ENCODE peak calls at places on chromosome X, in eight cellular contexts. K, O, W, R, H, U, X and J are unnamed samples.

GRCh38 chrX:140764401-140764919 is 54.9 kb downstream of the LINC00632 start:
- DNase-seq in K (no peak), O (no peak), W (peak; percentile 44), R (peak; percentile 50), H (peak; percentile 23), U (peak; percentile 67), X (no peak), J (peak; percentile 9)

GRCh38 chrX:71292669-71293379 is 8.7 kb upstream of the ITGB1BP2 start:
- DNase-seq in K (no peak), O (no peak), W (no peak), R (no peak), H (no peak), U (peak; percentile 70), X (no peak), J (peak; percentile 13)

GRCh38 chrX:110318664-110318968 is 731 bp upstream of the AMMECR1 start:
- DNase-seq in K (no peak), O (no peak), W (peak; percentile 31), R (no peak), H (no peak), U (no peak), X (no peak), J (peak; percentile 30)

GRCh38 chrX:12026481-12026880 is 111.8 kb upstream of the FRMPD4 start:
- DNase-seq in K (no peak), O (no peak), W (no peak), R (no peak), H (no peak), U (peak; percentile 21), X (no peak), J (no peak)

GRCh38 chrX:26653050-26653449 is 437.1 kb downstream of the MAGEB5 start:
- DNase-seq in K (no peak), O (no peak), W (no peak), R (no peak), H (peak; percentile 1), U (no peak), X (no peak), J (no peak)

GRCh38 chrX:96538104-96538725 is 146.4 kb upstream of the DIAPH2 start:
- DNase-seq in K (no peak), O (no peak), W (no peak), R (no peak), H (no peak), U (no peak), X (no peak), J (peak; percentile 0)

GRCh38 chrX:130680164-130681035 is 222.6 kb downstream of the ENOX2 start:
- DNase-seq in K (no peak), O (no peak), W (no peak), R (no peak), H (no peak), U (peak; percentile 42), X (no peak), J (no peak)

GRCh38 chrX:120260369-120260768 is 9.8 kb downstream of the ZBTB33 start:
- DNase-seq in K (no peak), O (no peak), W (no peak), R (no peak), H (no peak), U (no peak), X (no peak), J (peak; percentile 88)

GRCh38 chrX:93875621-93876282 is 201.7 kb downstream of the FAM133A start:
- DNase-seq in K (no peak), O (no peak), W (no peak), R (no peak), H (no peak), U (no peak), X (no peak), J (no peak)

GRCh38 chrX:122625821-122626220 is 558.3 kb upstream of the GRIA3 start:
- DNase-seq in K (peak; percentile 15), O (no peak), W (no peak), R (no peak), H (no peak), U (peak; percentile 87), X (peak; percentile 81), J (peak; percentile 82)

GRCh38 chrX:122622800-122623199 is 561.3 kb upstream of the GRIA3 start:
- DNase-seq in K (no peak), O (no peak), W (no peak), R (no peak), H (no peak), U (peak; percentile 33), X (no peak), J (no peak)

GRCh38 chrX:122626871-122627270 is 557.2 kb upstream of the GRIA3 start:
- DNase-seq in K (no peak), O (no peak), W (no peak), R (no peak), H (no peak), U (peak; percentile 82), X (no peak), J (peak; percentile 60)

DNA sequence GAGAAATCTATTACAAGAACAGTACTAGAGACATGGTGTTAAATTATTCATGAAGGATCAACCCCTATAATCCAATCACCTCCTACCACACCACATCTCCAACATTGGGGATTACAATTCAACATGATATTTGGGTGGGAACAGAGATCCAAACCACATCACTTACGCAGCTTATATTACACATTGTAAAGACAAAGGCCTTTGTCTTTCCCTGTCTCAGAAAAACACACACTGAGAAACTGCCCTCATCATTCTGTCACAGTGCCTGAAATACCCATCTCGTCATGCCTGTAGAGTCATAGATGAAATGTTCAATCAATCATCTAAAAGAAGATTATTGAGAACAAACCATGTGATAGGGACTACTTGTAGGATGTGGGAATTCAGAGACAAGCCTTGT is 558.8 kb upstream of the GRIA3 start:
- DNase-seq in K (no peak), O (no peak), W (no peak), R (no peak), H (no peak), U (peak; percentile 66), X (no peak), J (peak; percentile 41)
- H3K4me3 ChIP-seq in K (no peak overlapping the region), O (no peak overlapping the region), W (no peak overlapping the region), R (no peak overlapping the region), H (no peak overlapping the region), U (no peak overlapping the region), X (no peak overlapping the region), J (no peak overlapping the region)

DNA sequence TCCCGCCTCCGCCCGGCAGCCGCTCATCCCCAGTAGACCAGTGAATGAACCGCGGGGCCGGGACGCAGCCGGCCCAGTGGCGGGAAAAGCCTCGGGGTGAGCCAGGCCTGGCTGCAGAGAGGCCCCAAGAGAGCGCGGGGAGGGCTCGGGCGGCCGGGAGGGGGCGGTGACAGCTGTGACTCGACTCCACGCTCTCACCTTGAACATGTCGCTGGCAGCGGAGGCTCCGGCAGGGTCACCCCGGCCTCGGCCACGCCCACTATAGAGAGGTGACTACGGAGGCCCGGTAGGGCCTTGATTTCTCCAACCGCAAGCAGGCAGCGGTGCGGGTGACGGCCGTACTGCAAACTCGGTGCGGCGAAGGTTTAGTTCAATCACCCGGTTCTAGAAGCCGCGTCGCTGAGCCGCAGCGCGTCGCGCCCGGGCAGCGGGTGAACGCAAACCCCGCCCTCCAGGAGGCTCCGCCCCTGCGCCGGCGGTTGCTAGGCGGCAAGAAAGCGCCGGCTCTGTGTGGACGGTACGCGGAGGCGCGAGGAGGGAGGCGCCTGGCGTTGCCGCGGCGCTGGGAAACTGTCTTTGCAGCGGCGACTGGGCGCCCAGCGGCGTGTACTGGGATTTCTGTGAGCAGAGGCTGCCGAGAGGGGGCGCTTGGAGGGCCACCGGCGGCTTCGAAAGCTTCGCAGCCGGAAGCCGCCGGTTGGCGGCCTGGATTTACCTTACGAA is at the start of the genes APOO and CXorf58:
- DNase-seq in K (no peak), O (peak; percentile 89), W (peak; percentile 96), R (peak; percentile 96), H (peak; percentile 94), U (peak; percentile 86), X (no peak), J (peak; percentile 91)
- H3K4me3 ChIP-seq in K (peak within 1 kb of the TSS; percentile 70), O (peak within 1 kb of the TSS; percentile 69), W (peak within 1 kb of the TSS; percentile 82), R (peak within 1 kb of the TSS; percentile 75), H (peak within 1 kb of the TSS; percentile 74), U (peak within 1 kb of the TSS; percentile 66), X (peak within 1 kb of the TSS; percentile 65), J (peak within 1 kb of the TSS; percentile 64)

GRCh38 chrX:22039541-22039940 is 7.4 kb downstream of the PHEX start:
- DNase-seq in K (no peak), O (no peak), W (no peak), R (no peak), H (no peak), U (no peak), X (no peak), J (no peak)

GRCh38 chrX:22033818-22034217 is 1.7 kb downstream of the PHEX start:
- DNase-seq in K (no peak), O (no peak), W (no peak), R (no peak), H (no peak), U (no peak), X (no peak), J (no peak)

GRCh38 chrX:22040184-22040583 is 8.1 kb downstream of the PHEX start:
- DNase-seq in K (no peak), O (no peak), W (no peak), R (no peak), H (no peak), U (no peak), X (no peak), J (no peak)

GRCh38 chrX:22037911-22038537 is 5.9 kb downstream of the PHEX start:
- DNase-seq in K (no peak), O (peak; percentile 76), W (no peak), R (no peak), H (no peak), U (no peak), X (no peak), J (no peak)

GRCh38 chrX:22037225-22037624 is 5.1 kb downstream of the PHEX start:
- DNase-seq in K (no peak), O (no peak), W (no peak), R (no peak), H (no peak), U (no peak), X (no peak), J (no peak)
- H3K4me3 ChIP-seq in K (no peak overlapping the region), O (no peak overlapping the region), W (no peak overlapping the region), R (no peak overlapping the region), H (no peak overlapping the region), U (no peak overlapping the region), X (no peak overlapping the region), J (no peak overlapping the region)

DNA sequence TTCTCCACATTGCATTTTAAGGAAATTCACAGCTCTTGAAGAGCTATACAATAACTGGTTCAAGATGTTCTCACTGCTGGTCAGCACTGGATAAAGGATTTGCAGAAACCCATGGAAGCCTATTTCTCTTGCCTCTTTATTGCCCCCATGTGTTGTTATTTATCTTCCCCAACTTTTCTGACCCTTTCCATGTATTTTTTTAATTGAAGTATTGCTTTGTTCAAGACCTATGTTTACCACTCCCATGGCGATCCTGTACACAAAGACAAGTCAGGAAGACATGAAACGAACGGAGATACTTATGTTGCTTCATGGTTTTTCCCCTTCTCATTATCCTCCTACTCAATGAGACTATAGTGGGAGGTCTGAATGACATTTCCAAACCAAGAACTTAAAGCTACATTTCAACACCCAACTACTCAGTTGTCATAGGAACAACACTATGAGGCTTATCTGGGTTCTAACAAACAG is 566.4 kb upstream of the DIPK2B start:
- DNase-seq in K (no peak), O (no peak), W (peak; percentile 30), R (no peak), H (peak; percentile 61), U (peak; percentile 48), X (no peak), J (peak; percentile 50)
- H3K4me3 ChIP-seq in K (peak overlapping the region; percentile 79), O (no peak overlapping the region), W (peak overlapping the region; percentile 42), R (peak overlapping the region; percentile 60), H (peak overlapping the region; percentile 51), U (peak overlapping the region; percentile 78), X (peak overlapping the region; percentile 49), J (peak overlapping the region; percentile 68)